ENCODE peak calls at places on chromosomes 6 and 20, in nine cellular contexts. G is PC-3, N is GM23338, R is OCI-LY7, M is GM23248, L is SK-N-SH, Q is MM.1S, F is HCT116, A is neural progenitor cell. B is an unnamed sample.

GRCh38 chr6:148365037-148365436 is 22.4 kb downstream of the SASH1 start:
- DNase-seq in G (no peak), N (no peak), R (no peak), M (no peak), L (no peak), Q (no peak), F (no peak), A (no peak), B (no peak)

GRCh38 chr6:132320007-132320406 is 81.3 kb downstream of the MOXD1 start:
- DNase-seq in G (no peak), N (no peak), R (no peak), M (peak; percentile 57), L (no peak), Q (no peak), F (no peak), A (no peak), B (no peak)

GRCh38 chr20:1562622-1563021 is 5.1 kb upstream of the SIRPD start:
- DNase-seq in G (peak; percentile 0), N (no peak), R (no peak), M (no peak), L (no peak), Q (no peak), F (no peak), A (no peak), B (no peak)

GRCh38 chr6:29926081-29926794 is 16.1 kb upstream of the HLA-A start:
- DNase-seq in G (no peak), N (peak; percentile 64), R (no peak), M (peak; percentile 57), L (no peak), Q (no peak), F (no peak), A (no peak), B (peak; percentile 30)

GRCh38 chr6:70860044-70860443 is 96.8 kb downstream of the B3GAT2 start:
- DNase-seq in G (peak; percentile 14), N (no peak), R (no peak), M (peak; percentile 39), L (no peak), Q (no peak), F (no peak), A (no peak), B (no peak)

GRCh38 chr6:81401970-81402690 is 350.4 kb downstream of the TENT5A start:
- DNase-seq in G (peak; percentile 17), N (no peak), R (no peak), M (peak; percentile 65), L (no peak), Q (no peak), F (no peak), A (no peak), B (no peak)

GRCh38 chr6:43880236-43881120 is 110.5 kb downstream of the VEGFA start:
- DNase-seq in G (no peak), N (no peak), R (no peak), M (no peak), L (no peak), Q (no peak), F (no peak), A (no peak), B (no peak)

GRCh38 chr6:164520916-164521315 is 788.5 kb downstream of the C6orf118 start:
- DNase-seq in G (no peak), N (no peak), R (no peak), M (no peak), L (no peak), Q (no peak), F (no peak), A (no peak), B (no peak)

GRCh38 chr20:57326667-57327455 is 2.7 kb upstream of the SPO11 start:
- DNase-seq in G (peak; percentile 95), N (peak; percentile 21), R (peak; percentile 89), M (no peak), L (no peak), Q (peak; percentile 34), F (peak; percentile 33), A (peak; percentile 15), B (peak; percentile 65)

GRCh38 chr20:14824996-14825395 is 487.6 kb upstream of the FLRT3 start:
- DNase-seq in G (no peak), N (no peak), R (no peak), M (no peak), L (no peak), Q (no peak), F (no peak), A (peak; percentile 65), B (no peak)

GRCh38 chr20:15823718-15824117 is 749.5 kb downstream of the KIF16B start:
- DNase-seq in G (no peak), N (no peak), R (no peak), M (no peak), L (peak; percentile 38), Q (no peak), F (no peak), A (no peak), B (no peak)

GRCh38 chr20:52682271-52682670 is 289.9 kb upstream of the TSHZ2 start:
- DNase-seq in G (no peak), N (no peak), R (no peak), M (no peak), L (no peak), Q (no peak), F (no peak), A (no peak), B (no peak)

GRCh38 chr6:167290786-167291622 is at the start of gene UNC93A:
- DNase-seq in G (no peak), N (no peak), R (no peak), M (no peak), L (no peak), Q (no peak), F (no peak), A (no peak), B (no peak)

GRCh38 chr20:38724603-38725457 is 544 bp downstream of the SLC32A1 start:
- DNase-seq in G (no peak), N (peak; percentile 92), R (peak; percentile 75), M (no peak), L (peak; percentile 64), Q (peak; percentile 58), F (no peak), A (peak; percentile 71), B (no peak)

GRCh38 chr20:38723982-38724602 is at the start of gene SLC32A1:
- DNase-seq in G (no peak), N (peak; percentile 80), R (no peak), M (no peak), L (peak; percentile 81), Q (no peak), F (no peak), A (peak; percentile 71), B (peak; percentile 34)

GRCh38 chr20:38725458-38725958 is 1.2 kb downstream of the SLC32A1 start:
- DNase-seq in G (no peak), N (no peak), R (no peak), M (no peak), L (no peak), Q (peak; percentile 33), F (no peak), A (no peak), B (no peak)

GRCh38 chr20:38723069-38723981 is 961 bp upstream of the SLC32A1 start:
- DNase-seq in G (no peak), N (peak; percentile 61), R (no peak), M (peak; percentile 32), L (peak; percentile 55), Q (no peak), F (no peak), A (peak; percentile 57), B (no peak)

DNA sequence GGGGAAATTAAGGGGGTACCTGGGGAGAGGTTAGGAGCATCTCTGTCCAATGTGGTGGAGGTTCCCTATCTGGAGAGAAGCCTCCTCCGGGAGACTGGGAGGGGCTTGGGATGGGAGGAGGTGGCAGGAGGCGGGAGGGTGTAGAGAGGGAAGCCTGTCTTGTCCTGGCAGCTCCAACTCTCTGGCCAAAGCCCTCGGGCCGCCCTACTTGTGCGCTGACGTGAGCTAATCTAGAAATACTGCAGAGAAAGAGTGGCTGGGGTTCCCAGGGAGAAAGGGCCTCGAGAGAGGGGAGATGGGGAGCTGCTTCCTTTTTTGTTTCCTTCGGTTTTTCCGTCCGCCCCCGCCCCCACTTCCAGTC is 1.6 kb upstream of the SLC32A1 start:
- DNase-seq in G (no peak), N (peak; percentile 65), R (no peak), M (no peak), L (peak; percentile 35), Q (no peak), F (no peak), A (peak; percentile 59), B (no peak)
- TF ChIP-seq EZH2phosphoT487 in G (no peak), N (no peak), R (no peak), M (no peak), L (no peak), Q (no peak), F (no peak), A (no peak), B (no peak)

DNA sequence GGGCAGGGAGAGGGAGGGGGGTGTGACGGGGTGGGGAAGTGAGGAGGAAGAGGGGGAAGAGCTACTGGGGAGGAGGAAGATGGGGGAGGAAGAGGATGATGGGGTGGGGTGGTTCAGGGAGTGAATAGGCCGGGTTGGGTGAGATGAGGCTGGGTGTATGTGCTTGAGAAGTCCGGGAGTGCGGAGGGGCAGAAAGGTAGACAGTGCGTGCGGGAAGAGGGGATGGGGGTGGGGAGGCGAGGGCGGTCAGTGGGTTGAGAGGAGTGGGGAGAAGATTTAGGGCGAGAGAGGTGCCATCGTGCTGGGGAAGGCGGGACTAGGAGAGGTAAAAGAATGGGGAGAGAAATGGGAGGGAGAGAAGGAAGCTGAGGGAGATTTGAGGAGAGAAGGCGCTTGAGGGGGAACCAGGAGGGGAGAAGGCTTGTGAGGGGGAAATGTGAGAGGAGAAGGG is 30.9 kb upstream of the NOTCH4 start:
- DNase-seq in G (no peak), N (peak; percentile 64), R (no peak), M (no peak), L (no peak), Q (no peak), F (no peak), A (no peak), B (no peak)
- H3K4me3 ChIP-seq in G (no peak overlapping the region), N (peak overlapping the region; percentile 62), R (no peak overlapping the region), M (peak overlapping the region; percentile 67), L (peak overlapping the region; percentile 53), Q (peak overlapping the region; percentile 33), F (peak overlapping the region; percentile 33), A (peak overlapping the region; percentile 30), B (peak overlapping the region; percentile 6)

DNA sequence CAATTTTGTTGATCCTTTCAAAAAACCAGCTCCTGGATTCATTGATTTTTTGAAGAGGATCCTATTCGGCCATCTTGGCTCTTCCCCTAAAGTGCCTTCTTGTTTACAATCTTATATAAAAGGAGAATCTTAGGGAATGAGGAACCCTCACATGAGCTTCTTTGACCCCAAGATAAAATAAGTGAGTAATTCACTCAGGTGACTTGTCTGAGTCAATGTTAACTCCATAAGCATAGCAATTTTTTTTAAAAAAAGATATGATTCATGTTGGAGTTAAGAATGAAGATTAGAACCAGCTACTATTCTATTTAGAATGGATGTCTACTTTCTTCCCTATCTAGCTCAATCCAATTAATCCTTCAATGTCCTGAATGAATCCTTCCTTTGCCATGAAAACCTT is 21.0 kb downstream of the WASF1 start:
- DNase-seq in G (no peak), N (no peak), R (no peak), M (no peak), L (no peak), Q (no peak), F (no peak), A (no peak), B (no peak)
- TF ChIP-seq EZH2phosphoT487 in G (no peak), N (no peak), R (no peak), M (no peak), L (no peak), Q (no peak), F (no peak), A (no peak), B (no peak)

DNA sequence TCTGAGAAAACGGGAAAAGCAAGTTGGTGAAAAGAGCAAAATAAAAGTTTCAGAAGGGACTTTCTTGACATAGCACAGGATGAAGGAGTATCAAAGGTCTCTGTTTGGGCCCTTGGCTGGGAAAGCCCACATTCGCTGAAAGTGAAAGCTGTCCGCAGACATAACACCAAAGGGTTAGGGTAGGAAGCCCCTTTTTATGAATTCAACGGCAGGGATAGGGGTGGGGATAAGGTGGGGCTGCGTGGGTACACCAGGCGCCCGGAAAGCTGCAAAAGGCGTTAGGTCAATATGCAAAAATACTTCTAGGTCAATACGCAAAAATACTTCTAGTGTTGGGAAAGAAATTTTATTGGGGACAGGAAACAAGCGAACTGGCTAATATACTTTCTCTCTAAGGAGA is 135.1 kb downstream of the OR2B2 start:
- DNase-seq in G (no peak), N (no peak), R (no peak), M (no peak), L (no peak), Q (no peak), F (no peak), A (no peak), B (no peak)
- H3K4me3 ChIP-seq in G (no peak overlapping the region), N (peak overlapping the region; percentile 71), R (no peak overlapping the region), M (no peak overlapping the region), L (no peak overlapping the region), Q (no peak overlapping the region), F (no peak overlapping the region), A (peak overlapping the region; percentile 36), B (no peak overlapping the region)

B was measured in hepatocyte.